ENCODE peak calls at places on chromosome 5, in four cellular contexts. S is K562, B is A549, T is IMR-90. I is an unnamed sample.
A peak's percentile ranks its signal among the peaks of the same experiment; 100 is the strongest.

GRCh38 chr5:172616730-172617129 is 24.3 kb upstream of the NEURL1B start:
- DNase-seq in S (no peak), B (no peak), T (peak; percentile 49), I (no peak)

GRCh38 chr5:143200781-143201398 is 202.6 kb downstream of the NR3C1 start:
- DNase-seq in S (no peak), T (peak; percentile 81), B (peak; percentile 41), I (no peak)

GRCh38 chr5:179608131-179608581 is 15.3 kb downstream of the HNRNPH1 start:
- DNase-seq in B (no peak), T (no peak), S (no peak), I (no peak)

GRCh38 chr5:176473335-176474006 is 25.3 kb downstream of the FAF2 start:
- DNase-seq in S (no peak), T (peak; percentile 64), B (no peak), I (no peak)

GRCh38 chr5:170280090-170280493 is 17.5 kb downstream of the LCP2 start:
- DNase-seq in S (no peak), B (no peak), T (no peak), I (no peak)

GRCh38 chr5:55578771-55579170 is 44.0 kb upstream of the PLPP1 start:
- DNase-seq in T (peak; percentile 48), B (no peak), S (no peak), I (no peak)

GRCh38 chr5:380701-381309 is 59.3 kb downstream of the AHRR start:
- DNase-seq in T (no peak), B (no peak), S (no peak), I (no peak)

GRCh38 chr5:13878357-13878756 is 66.1 kb downstream of the DNAH5 start:
- DNase-seq in T (no peak), B (no peak), S (no peak), I (no peak)

GRCh38 chr5:180806351-180807011 is 3.9 kb upstream of the MGAT1 start:
- DNase-seq in S (no peak), B (no peak), T (no peak), I (no peak)

GRCh38 chr5:167934561-167934971 is 356.9 kb upstream of the WWC1 start:
- DNase-seq in T (no peak), B (no peak), S (no peak), I (no peak)

GRCh38 chr5:94442971-94443370 is 175.4 kb downstream of the KIAA0825 start:
- DNase-seq in S (no peak), B (no peak), T (peak; percentile 7), I (no peak)

GRCh38 chr5:35248843-35249780 is 18.8 kb upstream of the PRLR start:
- DNase-seq in T (peak; percentile 8), S (no peak), B (no peak), I (no peak)

GRCh38 chr5:154630410-154630809 is 124.8 kb upstream of the LARP1 start:
- DNase-seq in S (peak; percentile 8), B (no peak), T (no peak), I (no peak)

GRCh38 chr5:2904399-2904798 is 152.9 kb upstream of the IRX2 start:
- DNase-seq in T (no peak), S (no peak), B (no peak), I (no peak)

GRCh38 chr5:143922718-143923117 is 110.8 kb downstream of the HMHB1 start:
- DNase-seq in T (peak; percentile 65), B (peak; percentile 38), S (no peak), I (no peak)

GRCh38 chr5:153623117-153623516 is 132.6 kb downstream of the GRIA1 start:
- DNase-seq in T (no peak), S (no peak), B (no peak), I (no peak)

GRCh38 chr5:1324719-1325190 is 20.1 kb downstream of the CLPTM1L start:
- DNase-seq in S (no peak), B (no peak), T (no peak), I (no peak)

GRCh38 chr5:43514471-43514815 is 505 bp downstream of the C5orf34 start:
- DNase-seq in B (no peak), S (no peak), T (peak; percentile 87), I (peak; percentile 21)

GRCh38 chr5:132419517-132420468 is 50.3 kb downstream of the SLC22A5 start:
- DNase-seq in T (peak; percentile 72), S (peak; percentile 87), B (peak; percentile 84), I (peak; percentile 54)

GRCh38 chr5:167743685-167744084 is 547.8 kb upstream of the WWC1 start:
- DNase-seq in S (no peak), T (peak; percentile 81), B (no peak), I (no peak)

GRCh38 chr5:35122819-35123218 is 75.1 kb upstream of the AGXT2 start:
- DNase-seq in T (no peak), B (no peak), S (no peak), I (peak; percentile 10)

GRCh38 chr5:108655750-108656450 is 91.8 kb upstream of the FER start:
- DNase-seq in S (no peak), B (peak; percentile 4), T (peak; percentile 71), I (no peak)

GRCh38 chr5:86986837-86987236 is 280.8 kb upstream of the RASA1 start:
- DNase-seq in T (no peak), B (no peak), S (no peak), I (no peak)

GRCh38 chr5:133713746-133714145 is 101.4 kb upstream of the FSTL4 start:
- DNase-seq in S (no peak), T (no peak), B (no peak), I (no peak)

GRCh38 chr5:123209163-123210013 is 120.3 kb downstream of the PRDM6 start:
- DNase-seq in T (peak; percentile 96), B (peak; percentile 84), S (peak; percentile 35), I (peak; percentile 3)

GRCh38 chr5:14256756-14257393 is 113.7 kb downstream of the TRIO start:
- DNase-seq in B (no peak), S (no peak), T (no peak), I (no peak)

GRCh38 chr5:1746371-1747078 is 53.1 kb downstream of the MRPL36 start:
- DNase-seq in T (no peak), B (no peak), S (peak; percentile 58), I (no peak)

GRCh38 chr5:155587458-155587857 is 573.9 kb downstream of the KIF4B start:
- DNase-seq in T (no peak), B (no peak), S (no peak), I (no peak)

GRCh38 chr5:108382784-108383358 is 973 bp upstream of the FBXL17 start:
- DNase-seq in T (peak; percentile 44), B (no peak), S (peak; percentile 8), I (no peak)

GRCh38 chr5:172106511-172107356 is 81.3 kb downstream of the STK10 start:
- DNase-seq in T (no peak), B (peak; percentile 40), S (peak; percentile 79), I (no peak)

GRCh38 chr5:173789031-173789920 is 98.9 kb upstream of the CPEB4 start:
- DNase-seq in T (peak; percentile 78), S (no peak), B (no peak), I (peak; percentile 79)

GRCh38 chr5:99771296-99771695 is 763.9 kb upstream of the FAM174A start:
- DNase-seq in T (no peak), B (no peak), S (no peak), I (no peak)

GRCh38 chr5:110658006-110658405 is 68.5 kb downstream of the TMEM232 start:
- DNase-seq in S (no peak), B (no peak), T (no peak), I (no peak)
- TF ChIP-seq MAZ in S (no peak), B (no peak), T (no peak), I (no peak)

GRCh38 chr5:89342106-89342876 is 459.3 kb upstream of the MEF2C start:
- DNase-seq in S (no peak), T (peak; percentile 86), B (no peak), I (no peak)
- TF ChIP-seq MAZ in S (no peak), T (no peak), B (no peak), I (no peak)

DNA sequence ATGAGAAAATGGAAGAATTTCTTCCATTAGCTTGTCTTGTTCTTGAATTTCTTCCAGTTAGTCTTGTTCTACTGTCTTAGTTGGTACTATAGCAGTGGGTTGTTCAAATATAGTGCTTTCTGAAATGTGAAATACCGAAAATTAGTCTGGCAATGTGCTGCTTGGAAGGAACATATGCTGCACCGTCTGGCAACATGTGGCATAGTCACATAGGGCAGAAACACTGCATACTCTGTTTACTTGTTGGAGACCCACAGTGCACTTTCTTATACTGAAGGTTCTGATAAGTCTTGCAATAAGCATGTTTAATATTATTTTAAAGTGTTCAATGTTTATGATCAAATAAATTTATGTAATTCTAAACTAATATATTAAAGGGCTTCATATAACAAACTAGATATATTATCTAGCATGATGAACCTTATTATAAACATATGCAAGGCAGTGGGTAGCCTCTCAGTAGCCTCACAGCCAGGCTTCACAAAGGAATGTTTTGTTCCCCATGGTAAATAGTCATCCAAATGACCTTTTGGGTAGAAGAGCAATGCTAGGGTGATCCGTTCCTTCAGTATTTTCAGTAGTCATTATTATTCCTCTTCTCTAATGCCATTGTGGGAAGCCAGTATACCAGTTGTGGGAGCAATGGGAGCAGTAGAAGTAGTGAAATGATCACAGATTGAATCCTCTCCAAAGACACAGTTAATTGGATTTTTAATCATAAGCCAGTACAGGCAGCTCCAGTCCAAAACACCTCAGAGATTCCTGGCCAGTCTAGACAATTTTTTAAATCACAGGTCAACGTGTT is 1106.7 kb downstream of the DTWD2 start:
- DNase-seq in B (no peak), T (no peak), S (no peak), I (no peak)
- TF ChIP-seq MAZ in B (no peak), T (no peak), S (no peak), I (no peak)

DNA sequence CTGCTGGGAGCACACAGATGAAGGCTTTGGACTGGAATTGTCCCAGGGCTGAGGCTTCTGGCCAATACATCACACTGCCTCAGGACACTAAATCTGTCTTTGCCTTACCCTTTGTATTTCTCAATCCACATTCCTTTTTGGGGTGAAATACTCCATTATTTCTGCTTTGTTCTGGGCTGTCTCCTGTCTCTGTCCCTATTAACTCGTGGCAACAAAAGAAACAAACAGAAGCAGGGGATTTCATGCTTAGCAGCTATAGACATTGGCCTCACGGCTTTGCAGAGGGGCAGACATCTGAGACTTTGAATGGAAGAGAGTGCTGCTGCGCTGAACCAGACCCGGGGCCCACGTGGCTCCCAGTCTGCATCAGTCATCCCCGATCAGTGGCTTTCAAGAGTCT is 129.8 kb downstream of the ARL15 start:
- DNase-seq in S (no peak), B (no peak), T (no peak), I (no peak)
- TF ChIP-seq MAZ in S (no peak), B (no peak), T (no peak), I (no peak)

GRCh38 chr5:158264264-158264663 is 405.3 kb upstream of the CLINT1 start:
- DNase-seq in T (no peak), S (no peak), B (no peak), I (no peak)

GRCh38 chr5:158267228-158267627 is 408.3 kb upstream of the CLINT1 start:
- DNase-seq in B (no peak), S (no peak), T (no peak), I (no peak)

GRCh38 chr5:158265931-158266710 is 407.2 kb upstream of the CLINT1 start:
- DNase-seq in T (no peak), S (no peak), B (no peak), I (no peak)

DNA sequence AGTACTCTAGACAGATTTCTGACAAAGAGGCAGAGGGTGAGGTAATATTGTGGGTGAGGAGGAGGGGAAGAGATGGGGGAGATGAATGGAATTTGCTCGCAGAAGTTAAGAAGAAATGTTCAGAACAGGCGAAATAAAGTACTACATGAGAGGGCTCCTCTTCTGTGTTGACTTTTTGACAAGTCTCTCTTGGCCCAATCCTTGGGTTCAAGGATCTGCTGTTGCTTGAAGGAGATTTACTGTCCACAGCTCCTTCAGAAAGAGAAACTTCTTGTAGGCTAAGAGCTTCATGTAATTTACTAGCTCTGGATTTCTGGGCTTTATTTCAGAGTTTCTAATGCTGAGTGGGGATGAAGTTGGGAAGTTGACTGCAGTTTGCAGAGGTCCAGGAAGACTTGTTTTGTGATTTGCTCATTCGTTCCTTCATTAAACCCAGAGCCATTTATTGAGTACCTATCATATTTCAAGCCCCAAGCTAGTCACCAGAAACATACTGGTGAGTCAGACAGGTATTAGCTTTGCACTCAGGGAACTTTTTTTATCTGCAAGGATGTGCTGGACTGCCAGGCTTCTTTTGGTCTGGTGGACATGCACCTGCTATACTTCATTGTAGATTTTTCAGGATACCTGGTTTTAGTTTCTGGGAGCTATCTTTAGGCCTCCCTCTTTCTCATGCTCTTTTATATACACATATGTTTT is 402.9 kb upstream of the CLINT1 start:
- DNase-seq in T (no peak), S (no peak), B (no peak), I (no peak)
- TF ChIP-seq MAZ in T (no peak), S (no peak), B (no peak), I (no peak)

I was measured in HepG2.